ENCODE peak calls at places on chromosomes 7 and 10, in nine cellular contexts. One of them, this sample, is unnamed.

GRCh38 chr10:24556746-24557742 is 166.6 kb downstream of the ARHGAP21 start:
- DNase-seq in fibroblast of mammary gland: peak
- DNase-seq in CD4-positive, alpha-beta T cell: no peak
- DNase-seq in nephron progenitor cell: peak
- DNase-seq in PC-9: peak
- DNase-seq in SK-N-SH: peak
- DNase-seq in GM23338: peak
- DNase-seq in cardiac muscle cell: peak
- DNase-seq in fibroblast of the aortic adventitia: peak
- DNase-seq in this sample: peak

GRCh38 chr7:106199024-106199423 is 85.8 kb downstream of the NAMPT start:
- DNase-seq in SK-N-SH: no peak
- DNase-seq in cardiac muscle cell: no peak
- DNase-seq in CD4-positive, alpha-beta T cell: no peak
- DNase-seq in nephron progenitor cell: no peak
- DNase-seq in fibroblast of the aortic adventitia: no peak
- DNase-seq in GM23338: no peak
- DNase-seq in PC-9: no peak
- DNase-seq in fibroblast of mammary gland: no peak
- DNase-seq in this sample: no peak

GRCh38 chr7:48046458-48046857 is 11.1 kb downstream of the C7orf57 start:
- DNase-seq in GM23338: peak
- DNase-seq in fibroblast of the aortic adventitia: no peak
- DNase-seq in cardiac muscle cell: no peak
- DNase-seq in SK-N-SH: no peak
- DNase-seq in PC-9: no peak
- DNase-seq in nephron progenitor cell: no peak
- DNase-seq in CD4-positive, alpha-beta T cell: peak
- DNase-seq in fibroblast of mammary gland: no peak
- DNase-seq in this sample: no peak

GRCh38 chr7:117810642-117811512 is 62.4 kb downstream of the CTTNBP2 start:
- DNase-seq in CD4-positive, alpha-beta T cell: no peak
- DNase-seq in SK-N-SH: no peak
- DNase-seq in PC-9: no peak
- DNase-seq in fibroblast of mammary gland: no peak
- DNase-seq in GM23338: peak
- DNase-seq in cardiac muscle cell: peak
- DNase-seq in fibroblast of the aortic adventitia: peak
- DNase-seq in nephron progenitor cell: no peak
- DNase-seq in this sample: no peak

GRCh38 chr7:155324012-155324917 is 26.6 kb downstream of the INSIG1 start:
- DNase-seq in GM23338: no peak
- DNase-seq in fibroblast of mammary gland: no peak
- DNase-seq in fibroblast of the aortic adventitia: no peak
- DNase-seq in CD4-positive, alpha-beta T cell: no peak
- DNase-seq in PC-9: no peak
- DNase-seq in nephron progenitor cell: no peak
- DNase-seq in cardiac muscle cell: no peak
- DNase-seq in SK-N-SH: peak
- DNase-seq in this sample: no peak

GRCh38 chr7:138565451-138566114 is 105.5 kb downstream of the TRIM24 start:
- DNase-seq in CD4-positive, alpha-beta T cell: no peak
- DNase-seq in fibroblast of the aortic adventitia: peak
- DNase-seq in cardiac muscle cell: no peak
- DNase-seq in SK-N-SH: no peak
- DNase-seq in nephron progenitor cell: no peak
- DNase-seq in fibroblast of mammary gland: peak
- DNase-seq in PC-9: peak
- DNase-seq in GM23338: peak
- DNase-seq in this sample: no peak

GRCh38 chr7:65946895-65947294 is 35.1 kb downstream of the GUSB start:
- DNase-seq in fibroblast of mammary gland: peak
- DNase-seq in nephron progenitor cell: no peak
- DNase-seq in PC-9: peak
- DNase-seq in fibroblast of the aortic adventitia: no peak
- DNase-seq in cardiac muscle cell: no peak
- DNase-seq in SK-N-SH: no peak
- DNase-seq in CD4-positive, alpha-beta T cell: no peak
- DNase-seq in GM23338: no peak
- DNase-seq in this sample: no peak

GRCh38 chr7:37709631-37710509 is 26.3 kb downstream of the GPR141 start:
- DNase-seq in GM23338: no peak
- DNase-seq in cardiac muscle cell: no peak
- DNase-seq in fibroblast of the aortic adventitia: no peak
- DNase-seq in fibroblast of mammary gland: no peak
- DNase-seq in SK-N-SH: no peak
- DNase-seq in CD4-positive, alpha-beta T cell: no peak
- DNase-seq in nephron progenitor cell: no peak
- DNase-seq in PC-9: no peak
- DNase-seq in this sample: peak

GRCh38 chr10:129695671-129696070 is 228.6 kb downstream of the MGMT start:
- DNase-seq in SK-N-SH: no peak
- DNase-seq in PC-9: no peak
- DNase-seq in nephron progenitor cell: no peak
- DNase-seq in fibroblast of the aortic adventitia: no peak
- DNase-seq in cardiac muscle cell: no peak
- DNase-seq in CD4-positive, alpha-beta T cell: no peak
- DNase-seq in fibroblast of mammary gland: no peak
- DNase-seq in GM23338: no peak
- DNase-seq in this sample: no peak

GRCh38 chr10:43206391-43207235 is 60.3 kb downstream of the RASGEF1A start:
- DNase-seq in nephron progenitor cell: peak
- DNase-seq in SK-N-SH: peak
- DNase-seq in PC-9: no peak
- DNase-seq in fibroblast of mammary gland: no peak
- DNase-seq in fibroblast of the aortic adventitia: no peak
- DNase-seq in cardiac muscle cell: no peak
- DNase-seq in CD4-positive, alpha-beta T cell: no peak
- DNase-seq in GM23338: no peak
- DNase-seq in this sample: no peak

GRCh38 chr7:148665211-148665610 is 33.5 kb upstream of the CUL1 start:
- DNase-seq in cardiac muscle cell: no peak
- DNase-seq in nephron progenitor cell: no peak
- DNase-seq in fibroblast of mammary gland: no peak
- DNase-seq in GM23338: no peak
- DNase-seq in PC-9: no peak
- DNase-seq in SK-N-SH: no peak
- DNase-seq in fibroblast of the aortic adventitia: peak
- DNase-seq in CD4-positive, alpha-beta T cell: no peak
- DNase-seq in this sample: no peak

GRCh38 chr7:85095816-85096215 is 91.0 kb downstream of the SEMA3D start:
- DNase-seq in fibroblast of mammary gland: no peak
- DNase-seq in GM23338: no peak
- DNase-seq in fibroblast of the aortic adventitia: peak
- DNase-seq in PC-9: no peak
- DNase-seq in SK-N-SH: no peak
- DNase-seq in CD4-positive, alpha-beta T cell: no peak
- DNase-seq in cardiac muscle cell: no peak
- DNase-seq in nephron progenitor cell: no peak
- DNase-seq in this sample: no peak

GRCh38 chr10:97827778-97828291 is 21.8 kb upstream of the GOLGA7B start:
- DNase-seq in CD4-positive, alpha-beta T cell: no peak
- DNase-seq in SK-N-SH: peak
- DNase-seq in GM23338: peak
- DNase-seq in fibroblast of mammary gland: no peak
- DNase-seq in nephron progenitor cell: no peak
- DNase-seq in PC-9: peak
- DNase-seq in fibroblast of the aortic adventitia: peak
- DNase-seq in cardiac muscle cell: no peak
- DNase-seq in this sample: no peak

GRCh38 chr10:27369832-27370231 is 129.2 kb upstream of the ACBD5 start:
- DNase-seq in GM23338: peak
- DNase-seq in cardiac muscle cell: no peak
- DNase-seq in nephron progenitor cell: no peak
- DNase-seq in fibroblast of mammary gland: no peak
- DNase-seq in fibroblast of the aortic adventitia: peak
- DNase-seq in PC-9: no peak
- DNase-seq in SK-N-SH: no peak
- DNase-seq in CD4-positive, alpha-beta T cell: no peak
- DNase-seq in this sample: no peak
- TF ChIP-seq CTCF in GM23338: peak
- TF ChIP-seq CTCF in cardiac muscle cell: no peak
- TF ChIP-seq CTCF in nephron progenitor cell: no peak
- TF ChIP-seq CTCF in fibroblast of mammary gland: peak
- TF ChIP-seq CTCF in fibroblast of the aortic adventitia: no peak
- TF ChIP-seq CTCF in PC-9: peak
- TF ChIP-seq CTCF in SK-N-SH: peak
- TF ChIP-seq CTCF in CD4-positive, alpha-beta T cell: peak
- TF ChIP-seq CTCF in this sample: no peak

DNA sequence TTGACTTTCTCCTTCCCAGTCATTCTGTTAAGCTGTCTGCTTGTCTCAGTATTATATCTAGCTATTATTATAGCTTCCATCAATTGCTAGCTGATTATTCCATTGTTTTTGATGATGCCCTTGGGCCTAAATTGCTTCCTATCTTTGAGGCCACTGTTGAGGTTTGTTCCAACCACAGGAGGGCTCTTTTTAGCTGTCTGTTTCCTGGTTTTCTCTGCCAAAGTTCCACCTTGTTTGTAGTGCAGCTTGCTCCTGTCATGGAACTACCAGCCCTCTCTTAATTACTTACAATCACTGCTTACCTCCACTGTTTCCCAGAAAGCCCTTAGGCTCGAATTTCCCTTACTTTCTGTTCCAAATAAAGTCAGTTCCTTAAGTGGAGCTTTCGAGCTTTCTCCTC is 118.7 kb upstream of the SEC61G start:
- DNase-seq in fibroblast of mammary gland: no peak
- DNase-seq in nephron progenitor cell: no peak
- DNase-seq in cardiac muscle cell: no peak
- DNase-seq in SK-N-SH: no peak
- DNase-seq in CD4-positive, alpha-beta T cell: no peak
- DNase-seq in GM23338: peak
- DNase-seq in PC-9: peak
- DNase-seq in fibroblast of the aortic adventitia: no peak
- DNase-seq in this sample: no peak
- TF ChIP-seq CTCF in fibroblast of mammary gland: peak
- TF ChIP-seq CTCF in nephron progenitor cell: no peak
- TF ChIP-seq CTCF in cardiac muscle cell: no peak
- TF ChIP-seq CTCF in SK-N-SH: peak
- TF ChIP-seq CTCF in CD4-positive, alpha-beta T cell: no peak
- TF ChIP-seq CTCF in GM23338: peak
- TF ChIP-seq CTCF in PC-9: peak
- TF ChIP-seq CTCF in fibroblast of the aortic adventitia: no peak
- TF ChIP-seq CTCF in this sample: no peak

GRCh38 chr7:127713006-127713405 is 61.0 kb downstream of the SND1 start:
- DNase-seq in GM23338: no peak
- DNase-seq in PC-9: no peak
- DNase-seq in fibroblast of the aortic adventitia: no peak
- DNase-seq in CD4-positive, alpha-beta T cell: no peak
- DNase-seq in cardiac muscle cell: no peak
- DNase-seq in SK-N-SH: no peak
- DNase-seq in fibroblast of mammary gland: no peak
- DNase-seq in nephron progenitor cell: no peak
- DNase-seq in this sample: no peak

GRCh38 chr7:127708788-127709187 is 56.8 kb downstream of the SND1 start:
- DNase-seq in fibroblast of the aortic adventitia: peak
- DNase-seq in GM23338: peak
- DNase-seq in nephron progenitor cell: peak
- DNase-seq in fibroblast of mammary gland: peak
- DNase-seq in SK-N-SH: peak
- DNase-seq in cardiac muscle cell: peak
- DNase-seq in PC-9: peak
- DNase-seq in CD4-positive, alpha-beta T cell: peak
- DNase-seq in this sample: peak

GRCh38 chr7:127708201-127708600 is 56.2 kb downstream of the SND1 start:
- DNase-seq in cardiac muscle cell: no peak
- DNase-seq in nephron progenitor cell: no peak
- DNase-seq in GM23338: no peak
- DNase-seq in CD4-positive, alpha-beta T cell: no peak
- DNase-seq in fibroblast of mammary gland: no peak
- DNase-seq in PC-9: no peak
- DNase-seq in SK-N-SH: no peak
- DNase-seq in fibroblast of the aortic adventitia: no peak
- DNase-seq in this sample: no peak

GRCh38 chr7:127711872-127712271 is 59.9 kb downstream of the SND1 start:
- DNase-seq in fibroblast of the aortic adventitia: no peak
- DNase-seq in PC-9: no peak
- DNase-seq in nephron progenitor cell: no peak
- DNase-seq in CD4-positive, alpha-beta T cell: no peak
- DNase-seq in cardiac muscle cell: no peak
- DNase-seq in SK-N-SH: no peak
- DNase-seq in fibroblast of mammary gland: no peak
- DNase-seq in GM23338: no peak
- DNase-seq in this sample: no peak

DNA sequence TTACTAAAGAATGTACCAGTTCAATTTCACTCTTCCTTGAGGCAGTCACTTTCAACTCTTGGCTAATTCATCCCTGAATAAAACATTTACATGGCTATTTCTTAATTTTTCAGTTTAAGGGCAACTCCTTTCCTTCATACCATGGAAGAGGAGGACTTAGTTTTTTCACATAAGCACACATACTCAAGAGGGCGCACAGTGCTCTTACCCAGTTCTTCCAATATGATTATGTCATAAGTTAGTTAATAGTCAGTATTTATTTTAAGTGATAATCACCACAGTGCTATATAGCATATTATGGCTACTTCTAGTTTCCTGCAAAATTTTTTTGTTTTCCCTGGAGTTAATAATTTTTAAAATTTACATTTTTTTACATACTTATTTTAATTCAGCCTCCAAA is 58.6 kb downstream of the SND1 start:
- DNase-seq in CD4-positive, alpha-beta T cell: no peak
- DNase-seq in fibroblast of mammary gland: no peak
- DNase-seq in fibroblast of the aortic adventitia: no peak
- DNase-seq in nephron progenitor cell: no peak
- DNase-seq in GM23338: no peak
- DNase-seq in SK-N-SH: no peak
- DNase-seq in cardiac muscle cell: no peak
- DNase-seq in PC-9: no peak
- DNase-seq in this sample: no peak
- TF ChIP-seq CTCF in CD4-positive, alpha-beta T cell: no peak
- TF ChIP-seq CTCF in fibroblast of mammary gland: no peak
- TF ChIP-seq CTCF in fibroblast of the aortic adventitia: no peak
- TF ChIP-seq CTCF in nephron progenitor cell: no peak
- TF ChIP-seq CTCF in GM23338: peak
- TF ChIP-seq CTCF in SK-N-SH: no peak
- TF ChIP-seq CTCF in cardiac muscle cell: no peak
- TF ChIP-seq CTCF in PC-9: no peak
- TF ChIP-seq CTCF in this sample: no peak

GRCh38 chr7:121563177-121563576 is 167.1 kb upstream of the FAM3C start:
- DNase-seq in fibroblast of the aortic adventitia: no peak
- DNase-seq in cardiac muscle cell: no peak
- DNase-seq in nephron progenitor cell: no peak
- DNase-seq in fibroblast of mammary gland: no peak
- DNase-seq in PC-9: no peak
- DNase-seq in GM23338: peak
- DNase-seq in CD4-positive, alpha-beta T cell: no peak
- DNase-seq in SK-N-SH: no peak
- DNase-seq in this sample: no peak
- TF ChIP-seq CTCF in fibroblast of the aortic adventitia: peak
- TF ChIP-seq CTCF in cardiac muscle cell: peak
- TF ChIP-seq CTCF in nephron progenitor cell: no peak
- TF ChIP-seq CTCF in fibroblast of mammary gland: peak
- TF ChIP-seq CTCF in PC-9: peak
- TF ChIP-seq CTCF in GM23338: peak
- TF ChIP-seq CTCF in CD4-positive, alpha-beta T cell: no peak
- TF ChIP-seq CTCF in SK-N-SH: peak
- TF ChIP-seq CTCF in this sample: no peak

GRCh38 chr7:76318488-76319353 is 16.2 kb downstream of the HSPB1 start:
- DNase-seq in fibroblast of mammary gland: peak
- DNase-seq in SK-N-SH: peak
- DNase-seq in CD4-positive, alpha-beta T cell: peak
- DNase-seq in PC-9: peak
- DNase-seq in cardiac muscle cell: peak
- DNase-seq in nephron progenitor cell: peak
- DNase-seq in GM23338: peak
- DNase-seq in fibroblast of the aortic adventitia: peak
- DNase-seq in this sample: peak
- TF ChIP-seq CTCF in fibroblast of mammary gland: peak
- TF ChIP-seq CTCF in SK-N-SH: peak
- TF ChIP-seq CTCF in CD4-positive, alpha-beta T cell: peak
- TF ChIP-seq CTCF in PC-9: peak
- TF ChIP-seq CTCF in cardiac muscle cell: peak
- TF ChIP-seq CTCF in nephron progenitor cell: no peak
- TF ChIP-seq CTCF in GM23338: no peak
- TF ChIP-seq CTCF in fibroblast of the aortic adventitia: peak
- TF ChIP-seq CTCF in this sample: peak

This sample was measured in GM13976.